ENCODE peak calls at places on chromosomes 16 and 17, in six cellular contexts. One of them, this sample, is unnamed.
A peak's percentile ranks its signal among the peaks of the same experiment; 100 is the strongest.

GRCh38 chr17:50355701-50356341 is 9.9 kb downstream of the XYLT2 start:
- DNase-seq in progenitor cell of endocrine pancreas: no peak
- DNase-seq in MCF 10A: no peak
- DNase-seq in tibial artery: no peak
- DNase-seq in brain microvascular endothelial cell: no peak
- DNase-seq in OCI-LY7: no peak
- DNase-seq in this sample: no peak

GRCh38 chr17:18988546-18989173 is 15.9 kb downstream of the FAM83G start:
- DNase-seq in progenitor cell of endocrine pancreas: no peak
- DNase-seq in MCF 10A: no peak
- DNase-seq in tibial artery: no peak
- DNase-seq in brain microvascular endothelial cell: no peak
- DNase-seq in OCI-LY7: no peak
- DNase-seq in this sample: no peak

GRCh38 chr17:1764274-1764673 is 2.4 kb downstream of the SERPINF1 start:
- DNase-seq in progenitor cell of endocrine pancreas: no peak
- DNase-seq in MCF 10A: no peak
- DNase-seq in tibial artery: peak; percentile 90
- DNase-seq in brain microvascular endothelial cell: peak; percentile 74
- DNase-seq in OCI-LY7: no peak
- DNase-seq in this sample: no peak

GRCh38 chr17:5629133-5629532 is 44.8 kb upstream of the NLRP1 start:
- DNase-seq in progenitor cell of endocrine pancreas: no peak
- DNase-seq in MCF 10A: no peak
- DNase-seq in tibial artery: no peak
- DNase-seq in brain microvascular endothelial cell: no peak
- DNase-seq in OCI-LY7: no peak
- DNase-seq in this sample: no peak

GRCh38 chr16:69909760-69910159 is 41.4 kb upstream of the CLEC18A start:
- DNase-seq in progenitor cell of endocrine pancreas: no peak
- DNase-seq in MCF 10A: peak; percentile 18
- DNase-seq in tibial artery: no peak
- DNase-seq in brain microvascular endothelial cell: no peak
- DNase-seq in OCI-LY7: no peak
- DNase-seq in this sample: no peak

GRCh38 chr17:45722161-45722560 is 62.0 kb upstream of the CRHR1 start:
- DNase-seq in progenitor cell of endocrine pancreas: no peak
- DNase-seq in MCF 10A: peak; percentile 20
- DNase-seq in tibial artery: peak; percentile 15
- DNase-seq in brain microvascular endothelial cell: no peak
- DNase-seq in OCI-LY7: no peak
- DNase-seq in this sample: peak; percentile 23

GRCh38 chr17:61128671-61129115 is 270.9 kb upstream of the TBX2 start:
- DNase-seq in progenitor cell of endocrine pancreas: no peak
- DNase-seq in MCF 10A: no peak
- DNase-seq in tibial artery: no peak
- DNase-seq in brain microvascular endothelial cell: peak; percentile 28
- DNase-seq in OCI-LY7: no peak
- DNase-seq in this sample: no peak

GRCh38 chr16:53433930-53434435 is 288 bp upstream of the RBL2 start:
- DNase-seq in progenitor cell of endocrine pancreas: no peak
- DNase-seq in MCF 10A: no peak
- DNase-seq in tibial artery: no peak
- DNase-seq in brain microvascular endothelial cell: peak; percentile 70
- DNase-seq in OCI-LY7: peak; percentile 85
- DNase-seq in this sample: no peak

GRCh38 chr17:62869885-62870580 is 61.9 kb upstream of the MARCHF10 start:
- DNase-seq in progenitor cell of endocrine pancreas: no peak
- DNase-seq in MCF 10A: no peak
- DNase-seq in tibial artery: no peak
- DNase-seq in brain microvascular endothelial cell: peak; percentile 96
- DNase-seq in OCI-LY7: no peak
- DNase-seq in this sample: peak; percentile 29

GRCh38 chr16:8751481-8752311 is 45.7 kb downstream of the TMEM186 start:
- DNase-seq in progenitor cell of endocrine pancreas: no peak
- DNase-seq in MCF 10A: peak; percentile 71
- DNase-seq in tibial artery: no peak
- DNase-seq in brain microvascular endothelial cell: peak; percentile 57
- DNase-seq in OCI-LY7: no peak
- DNase-seq in this sample: no peak

GRCh38 chr17:7650509-7651096 is at the start of gene ATP1B2:
- DNase-seq in progenitor cell of endocrine pancreas: peak; percentile 41
- DNase-seq in MCF 10A: peak; percentile 46
- DNase-seq in tibial artery: no peak
- DNase-seq in brain microvascular endothelial cell: peak; percentile 16
- DNase-seq in OCI-LY7: peak; percentile 41
- DNase-seq in this sample: peak; percentile 89

GRCh38 chr16:19830902-19831555 is 53.6 kb downstream of the GPRC5B start:
- DNase-seq in progenitor cell of endocrine pancreas: no peak
- DNase-seq in MCF 10A: no peak
- DNase-seq in tibial artery: no peak
- DNase-seq in brain microvascular endothelial cell: no peak
- DNase-seq in OCI-LY7: peak; percentile 4
- DNase-seq in this sample: no peak

GRCh38 chr17:48294989-48295892 is 134.8 kb downstream of the SKAP1 start:
- DNase-seq in progenitor cell of endocrine pancreas: no peak
- DNase-seq in MCF 10A: peak; percentile 20
- DNase-seq in tibial artery: no peak
- DNase-seq in brain microvascular endothelial cell: no peak
- DNase-seq in OCI-LY7: peak; percentile 63
- DNase-seq in this sample: peak; percentile 17

GRCh38 chr17:75765981-75766380 is 989 bp upstream of the GALK1 start:
- DNase-seq in progenitor cell of endocrine pancreas: no peak
- DNase-seq in MCF 10A: no peak
- DNase-seq in tibial artery: no peak
- DNase-seq in brain microvascular endothelial cell: no peak
- DNase-seq in OCI-LY7: no peak
- DNase-seq in this sample: no peak

GRCh38 chr16:4200781-4201137 is 41.1 kb downstream of the SRL start:
- DNase-seq in progenitor cell of endocrine pancreas: no peak
- DNase-seq in MCF 10A: peak; percentile 1
- DNase-seq in tibial artery: no peak
- DNase-seq in brain microvascular endothelial cell: no peak
- DNase-seq in OCI-LY7: no peak
- DNase-seq in this sample: no peak

GRCh38 chr16:89314357-89314756 is 96.9 kb downstream of the ZNF778 start:
- DNase-seq in progenitor cell of endocrine pancreas: no peak
- DNase-seq in MCF 10A: no peak
- DNase-seq in tibial artery: no peak
- DNase-seq in brain microvascular endothelial cell: no peak
- DNase-seq in OCI-LY7: no peak
- DNase-seq in this sample: no peak

GRCh38 chr16:17026600-17027242 is 444.0 kb downstream of the XYLT1 start:
- DNase-seq in progenitor cell of endocrine pancreas: no peak
- DNase-seq in MCF 10A: no peak
- DNase-seq in tibial artery: no peak
- DNase-seq in brain microvascular endothelial cell: no peak
- DNase-seq in OCI-LY7: no peak
- DNase-seq in this sample: peak; percentile 29

GRCh38 chr17:82213251-82214011 is 789 bp upstream of the CCDC57 start:
- DNase-seq in progenitor cell of endocrine pancreas: no peak
- DNase-seq in MCF 10A: peak; percentile 79
- DNase-seq in tibial artery: no peak
- DNase-seq in brain microvascular endothelial cell: peak; percentile 80
- DNase-seq in OCI-LY7: no peak
- DNase-seq in this sample: peak; percentile 76

GRCh38 chr16:50534556-50534955 is 13.6 kb upstream of the NKD1 start:
- DNase-seq in progenitor cell of endocrine pancreas: no peak
- DNase-seq in MCF 10A: no peak
- DNase-seq in tibial artery: no peak
- DNase-seq in brain microvascular endothelial cell: no peak
- DNase-seq in OCI-LY7: no peak
- DNase-seq in this sample: no peak

GRCh38 chr16:81360135-81360534 is 45.4 kb downstream of the GAN start:
- DNase-seq in progenitor cell of endocrine pancreas: no peak
- DNase-seq in MCF 10A: no peak
- DNase-seq in tibial artery: no peak
- DNase-seq in brain microvascular endothelial cell: no peak
- DNase-seq in OCI-LY7: no peak
- DNase-seq in this sample: no peak

GRCh38 chr17:40632206-40632605 is 15.4 kb downstream of the SMARCE1 start:
- DNase-seq in progenitor cell of endocrine pancreas: no peak
- DNase-seq in MCF 10A: no peak
- DNase-seq in tibial artery: no peak
- DNase-seq in brain microvascular endothelial cell: no peak
- DNase-seq in OCI-LY7: no peak
- DNase-seq in this sample: no peak

GRCh38 chr17:78704594-78704993 is 77.5 kb downstream of the CYTH1 start:
- DNase-seq in progenitor cell of endocrine pancreas: no peak
- DNase-seq in MCF 10A: no peak
- DNase-seq in tibial artery: no peak
- DNase-seq in brain microvascular endothelial cell: no peak
- DNase-seq in OCI-LY7: no peak
- DNase-seq in this sample: no peak

GRCh38 chr16:317583-317982 is 34.6 kb downstream of the PDIA2 start:
- DNase-seq in progenitor cell of endocrine pancreas: no peak
- DNase-seq in MCF 10A: no peak
- DNase-seq in tibial artery: no peak
- DNase-seq in brain microvascular endothelial cell: no peak
- DNase-seq in OCI-LY7: no peak
- DNase-seq in this sample: no peak

GRCh38 chr17:17926036-17926435 is 46.2 kb downstream of the TOM1L2 start:
- DNase-seq in progenitor cell of endocrine pancreas: no peak
- DNase-seq in MCF 10A: no peak
- DNase-seq in tibial artery: no peak
- DNase-seq in brain microvascular endothelial cell: no peak
- DNase-seq in OCI-LY7: no peak
- DNase-seq in this sample: no peak

GRCh38 chr17:17922198-17922901 is 49.9 kb downstream of the TOM1L2 start:
- DNase-seq in progenitor cell of endocrine pancreas: no peak
- DNase-seq in MCF 10A: no peak
- DNase-seq in tibial artery: no peak
- DNase-seq in brain microvascular endothelial cell: peak; percentile 22
- DNase-seq in OCI-LY7: no peak
- DNase-seq in this sample: no peak

GRCh38 chr17:17924131-17924856 is 47.9 kb downstream of the TOM1L2 start:
- DNase-seq in progenitor cell of endocrine pancreas: no peak
- DNase-seq in MCF 10A: no peak
- DNase-seq in tibial artery: no peak
- DNase-seq in brain microvascular endothelial cell: peak; percentile 15
- DNase-seq in OCI-LY7: no peak
- DNase-seq in this sample: no peak

GRCh38 chr17:17926840-17927449 is 45.3 kb downstream of the TOM1L2 start:
- DNase-seq in progenitor cell of endocrine pancreas: no peak
- DNase-seq in MCF 10A: no peak
- DNase-seq in tibial artery: no peak
- DNase-seq in brain microvascular endothelial cell: no peak
- DNase-seq in OCI-LY7: no peak
- DNase-seq in this sample: no peak

GRCh38 chr17:17924857-17925250 is 47.3 kb downstream of the TOM1L2 start:
- DNase-seq in progenitor cell of endocrine pancreas: no peak
- DNase-seq in MCF 10A: no peak
- DNase-seq in tibial artery: no peak
- DNase-seq in brain microvascular endothelial cell: no peak
- DNase-seq in OCI-LY7: no peak
- DNase-seq in this sample: no peak
- TF ChIP-seq CTCF in progenitor cell of endocrine pancreas: no peak
- TF ChIP-seq CTCF in MCF 10A: no peak
- TF ChIP-seq CTCF in tibial artery: no peak
- TF ChIP-seq CTCF in brain microvascular endothelial cell: no peak
- TF ChIP-seq CTCF in OCI-LY7: no peak
- TF ChIP-seq CTCF in this sample: no peak

GRCh38 chr16:85173981-85174751 is 61.9 kb upstream of the CIBAR2 start:
- DNase-seq in progenitor cell of endocrine pancreas: no peak
- DNase-seq in MCF 10A: peak; percentile 59
- DNase-seq in tibial artery: no peak
- DNase-seq in brain microvascular endothelial cell: peak; percentile 68
- DNase-seq in OCI-LY7: no peak
- DNase-seq in this sample: no peak

GRCh38 chr16:85171809-85172464 is 59.7 kb upstream of the CIBAR2 start:
- DNase-seq in progenitor cell of endocrine pancreas: no peak
- DNase-seq in MCF 10A: no peak
- DNase-seq in tibial artery: no peak
- DNase-seq in brain microvascular endothelial cell: no peak
- DNase-seq in OCI-LY7: no peak
- DNase-seq in this sample: no peak

GRCh38 chr16:85174871-85175723 is 62.8 kb upstream of the CIBAR2 start:
- DNase-seq in progenitor cell of endocrine pancreas: no peak
- DNase-seq in MCF 10A: no peak
- DNase-seq in tibial artery: no peak
- DNase-seq in brain microvascular endothelial cell: no peak
- DNase-seq in OCI-LY7: no peak
- DNase-seq in this sample: no peak

GRCh38 chr16:85172465-85173071 is 60.3 kb upstream of the CIBAR2 start:
- DNase-seq in progenitor cell of endocrine pancreas: no peak
- DNase-seq in MCF 10A: peak; percentile 18
- DNase-seq in tibial artery: no peak
- DNase-seq in brain microvascular endothelial cell: no peak
- DNase-seq in OCI-LY7: no peak
- DNase-seq in this sample: no peak

DNA sequence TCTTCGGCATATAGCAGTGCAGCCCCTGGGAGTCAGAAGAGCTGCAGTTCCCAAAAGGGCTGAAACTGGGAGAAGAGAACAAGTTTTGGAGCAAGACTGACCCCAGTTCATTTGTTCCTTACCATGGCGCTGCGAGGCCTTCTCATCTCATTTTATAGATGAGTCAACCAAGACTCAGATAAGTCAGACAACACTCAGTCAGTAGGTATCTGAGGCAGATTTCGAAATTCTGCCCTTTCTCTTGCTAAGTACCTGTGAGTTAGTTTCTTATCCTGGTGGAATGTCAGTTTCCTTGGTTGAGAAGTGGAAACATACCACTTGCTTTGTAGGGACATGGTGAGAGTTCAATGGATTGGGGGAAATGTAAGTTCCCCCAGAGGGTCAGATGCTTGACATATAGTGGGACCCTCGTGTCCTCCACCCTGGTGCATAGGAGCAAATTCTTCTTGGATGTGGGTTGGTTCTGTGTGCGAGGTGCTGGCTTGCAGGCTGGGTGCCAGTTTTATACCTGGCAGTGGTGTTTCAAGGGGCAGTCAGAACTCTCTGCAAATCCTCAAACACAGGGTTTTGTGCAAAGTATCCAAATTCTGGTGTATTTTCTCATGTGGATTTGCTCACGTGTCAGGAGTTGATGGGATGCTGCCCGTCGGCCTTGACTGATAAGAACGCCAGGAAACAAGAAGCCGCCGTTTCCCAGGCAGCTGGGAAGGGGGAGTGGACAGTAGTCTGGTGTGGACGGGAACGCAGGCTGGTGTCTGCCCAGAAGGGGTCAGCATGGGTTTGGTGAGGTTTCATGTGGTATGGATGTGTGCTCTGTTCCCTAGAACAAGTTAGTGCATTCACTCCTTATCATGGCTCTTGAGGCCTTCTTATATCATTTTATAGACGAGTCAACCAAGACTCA is 61.1 kb upstream of the CIBAR2 start:
- DNase-seq in progenitor cell of endocrine pancreas: no peak
- DNase-seq in MCF 10A: peak; percentile 82
- DNase-seq in tibial artery: no peak
- DNase-seq in brain microvascular endothelial cell: peak; percentile 84
- DNase-seq in OCI-LY7: no peak
- DNase-seq in this sample: no peak
- TF ChIP-seq CTCF in progenitor cell of endocrine pancreas: no peak
- TF ChIP-seq CTCF in MCF 10A: no peak
- TF ChIP-seq CTCF in tibial artery: no peak
- TF ChIP-seq CTCF in brain microvascular endothelial cell: peak; percentile 44
- TF ChIP-seq CTCF in OCI-LY7: no peak
- TF ChIP-seq CTCF in this sample: no peak

GRCh38 chr16:30838876-30839471 is 52.0 kb upstream of the ZNF629 start:
- DNase-seq in progenitor cell of endocrine pancreas: no peak
- DNase-seq in MCF 10A: no peak
- DNase-seq in tibial artery: no peak
- DNase-seq in brain microvascular endothelial cell: no peak
- DNase-seq in OCI-LY7: no peak
- DNase-seq in this sample: no peak
- TF ChIP-seq CTCF in progenitor cell of endocrine pancreas: peak; percentile 22
- TF ChIP-seq CTCF in MCF 10A: no peak
- TF ChIP-seq CTCF in tibial artery: no peak
- TF ChIP-seq CTCF in brain microvascular endothelial cell: peak; percentile 19
- TF ChIP-seq CTCF in OCI-LY7: no peak
- TF ChIP-seq CTCF in this sample: no peak

GRCh38 chr16:9867176-9867575 is 315.1 kb downstream of the GRIN2A start:
- DNase-seq in progenitor cell of endocrine pancreas: no peak
- DNase-seq in MCF 10A: no peak
- DNase-seq in tibial artery: no peak
- DNase-seq in brain microvascular endothelial cell: no peak
- DNase-seq in OCI-LY7: no peak
- DNase-seq in this sample: no peak
- TF ChIP-seq CTCF in progenitor cell of endocrine pancreas: no peak
- TF ChIP-seq CTCF in MCF 10A: no peak
- TF ChIP-seq CTCF in tibial artery: no peak
- TF ChIP-seq CTCF in brain microvascular endothelial cell: no peak
- TF ChIP-seq CTCF in OCI-LY7: no peak
- TF ChIP-seq CTCF in this sample: no peak